ENCODE peak calls at places on chromosomes 12 and 14, in six cellular contexts. X is CD4-positive, alpha-beta T cell; S is right lobe of liver; E is MM.1S; Q is GM23338; V is psoas muscle. F is an unnamed sample.

GRCh38 chr14:84446250-84446649 is 1083.7 kb upstream of the FLRT2 start:
- DNase-seq in V (no peak), X (no peak), S (no peak), Q (no peak), E (no peak), F (no peak)

GRCh38 chr12:85253823-85254222 is 26.2 kb upstream of the ALX1 start:
- DNase-seq in Q (no peak), E (no peak), V (no peak), X (no peak), S (no peak), F (peak)

GRCh38 chr12:56104815-56105476 is 587 bp downstream of the PA2G4 start:
- DNase-seq in V (peak), S (peak), E (peak), X (no peak), Q (peak), F (peak)

GRCh38 chr14:69643430-69644200 is 32.2 kb downstream of the SUSD6 start:
- DNase-seq in Q (no peak), S (peak), V (peak), E (no peak), X (peak), F (no peak)

GRCh38 chr12:47071241-47071852 is 8.1 kb upstream of the PCED1B start:
- DNase-seq in X (no peak), S (no peak), V (no peak), Q (peak), E (peak), F (peak)

GRCh38 chr14:102508774-102509743 is 517 bp downstream of the ANKRD9 start:
- DNase-seq in Q (peak), S (peak), E (no peak), X (peak), V (peak), F (peak)

GRCh38 chr14:31083781-31084180 is 57.6 kb upstream of the STRN3 start:
- DNase-seq in S (no peak), V (no peak), Q (no peak), E (no peak), X (no peak), F (no peak)

GRCh38 chr12:22271036-22271435 is 63.5 kb downstream of the ST8SIA1 start:
- DNase-seq in V (no peak), S (no peak), Q (no peak), X (no peak), E (no peak), F (no peak)

GRCh38 chr14:79117561-79117960 is 947.4 kb downstream of the NRXN3 start:
- DNase-seq in X (no peak), Q (no peak), S (no peak), V (no peak), E (no peak), F (no peak)

GRCh38 chr14:75441731-75442130 is 13.9 kb downstream of the JDP2 start:
- DNase-seq in X (no peak), Q (no peak), S (no peak), V (no peak), E (no peak), F (no peak)

GRCh38 chr12:12356886-12357696 is at the start of gene BORCS5:
- DNase-seq in S (peak), Q (peak), E (peak), V (peak), X (peak), F (peak)

GRCh38 chr14:103022669-103023044 is 34.7 kb downstream of the CDC42BPB start:
- DNase-seq in E (no peak), V (no peak), Q (no peak), S (no peak), X (no peak), F (peak)

GRCh38 chr12:100481021-100481420 is 7.4 kb downstream of the NR1H4 start:
- DNase-seq in X (no peak), S (no peak), V (no peak), Q (no peak), E (no peak), F (no peak)

GRCh38 chr12:87728936-87729593 is 300.1 kb downstream of the C12orf50 start:
- DNase-seq in E (no peak), S (no peak), V (no peak), Q (no peak), X (no peak), F (no peak)

GRCh38 chr14:55448146-55448614 is 7.8 kb upstream of the TBPL2 start:
- DNase-seq in S (no peak), Q (no peak), X (no peak), V (no peak), E (no peak), F (peak)

GRCh38 chr14:50082784-50083466 is 33.4 kb downstream of the VCPKMT start:
- DNase-seq in Q (no peak), S (no peak), X (peak), E (peak), V (no peak), F (no peak)

GRCh38 chr12:55926738-55927587 is 731 bp downstream of the PYM1 start:
- DNase-seq in V (peak), X (peak), E (peak), Q (peak), S (peak), F (peak)

GRCh38 chr12:1350055-1350933 is 244.1 kb downstream of the FBXL14 start:
- DNase-seq in X (no peak), Q (no peak), S (no peak), E (no peak), V (no peak), F (peak)

GRCh38 chr14:101858791-101859537 is 97.5 kb downstream of the PPP2R5C start:
- DNase-seq in X (no peak), E (no peak), S (no peak), V (no peak), Q (no peak), F (no peak)

GRCh38 chr12:49902399-49903350 is 1.0 kb downstream of the FAIM2 start:
- DNase-seq in V (peak), E (no peak), S (no peak), X (no peak), Q (peak), F (no peak)

GRCh38 chr12:13307143-13307831 is 110.8 kb downstream of the EMP1 start:
- DNase-seq in Q (no peak), X (no peak), E (no peak), S (no peak), V (no peak), F (no peak)

GRCh38 chr12:121949643-121950397 is 31.4 kb downstream of the CFAP251 start:
- DNase-seq in X (no peak), S (no peak), V (no peak), E (no peak), Q (no peak), F (no peak)

GRCh38 chr14:104212206-104213095 is 74.1 kb downstream of the KIF26A start:
- DNase-seq in V (peak), S (peak), Q (no peak), X (no peak), E (no peak), F (no peak)

GRCh38 chr12:30308010-30308717 is 387.5 kb downstream of the IPO8 start:
- DNase-seq in S (no peak), Q (no peak), V (no peak), E (no peak), X (no peak), F (no peak)

GRCh38 chr14:70885343-70886014 is 21.8 kb upstream of the PCNX1 start:
- DNase-seq in V (no peak), E (no peak), Q (no peak), S (no peak), X (no peak), F (no peak)

GRCh38 chr12:116426391-116427136 is 132.6 kb upstream of the MAP1LC3B2 start:
- DNase-seq in Q (peak), V (peak), S (no peak), X (no peak), E (no peak), F (peak)

GRCh38 chr12:52836042-52836466 is 1.9 kb upstream of the KRT79 start:
- DNase-seq in V (no peak), X (peak), E (no peak), Q (no peak), S (no peak), F (no peak)

GRCh38 chr12:1972856-1973317 is 31.4 kb downstream of the DCP1B start:
- DNase-seq in S (no peak), V (no peak), E (no peak), X (no peak), Q (no peak), F (no peak)

GRCh38 chr14:25696176-25696575 is 646.2 kb upstream of the STXBP6 start:
- DNase-seq in Q (no peak), S (no peak), X (no peak), V (no peak), E (no peak), F (no peak)

GRCh38 chr14:69941768-69942742 is 62.8 kb downstream of the SMOC1 start:
- DNase-seq in Q (no peak), V (no peak), S (no peak), E (no peak), X (no peak), F (no peak)

GRCh38 chr14:64109821-64110554 is 184.2 kb downstream of the ESR2 start:
- DNase-seq in Q (no peak), S (no peak), E (no peak), V (no peak), X (no peak), F (no peak)
- H3K27ac ChIP-seq in Q (no peak), S (peak), E (no peak), V (no peak), X (no peak), F (no peak)

DNA sequence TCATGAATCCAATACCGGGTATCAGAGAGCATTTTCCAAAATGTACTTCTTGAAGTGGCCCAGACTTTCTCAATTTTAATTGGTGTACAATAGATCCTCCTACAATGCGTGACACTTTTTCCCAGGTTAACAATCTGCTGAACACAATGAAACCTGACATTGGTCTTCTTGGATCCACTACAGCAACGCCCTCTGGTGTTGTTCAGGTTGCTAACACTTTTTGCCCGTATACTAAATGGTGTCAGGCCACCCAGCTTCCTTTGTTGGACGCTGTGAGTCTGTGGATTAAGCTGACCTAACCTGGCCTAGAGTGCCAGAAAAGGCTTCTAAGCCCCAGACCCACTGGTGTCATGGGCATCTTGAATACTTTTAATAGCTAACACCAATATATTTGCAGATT is 89.2 kb downstream of the KCNK10 start:
- DNase-seq in E (no peak), Q (peak), S (no peak), X (no peak), V (no peak), F (peak)
- TF ChIP-seq CTCF in E (peak), Q (peak), S (no peak), X (no peak), V (no peak), F (peak)

GRCh38 chr12:97711392-97711791 is 248.8 kb downstream of the RMST start:
- DNase-seq in V (no peak), E (no peak), S (no peak), Q (no peak), X (no peak), F (no peak)

GRCh38 chr12:97713217-97713616 is 250.6 kb downstream of the RMST start:
- DNase-seq in E (no peak), Q (no peak), X (no peak), V (no peak), S (no peak), F (no peak)

GRCh38 chr12:97713972-97714588 is 251.5 kb downstream of the RMST start:
- DNase-seq in S (no peak), E (no peak), V (no peak), X (no peak), Q (no peak), F (no peak)

DNA sequence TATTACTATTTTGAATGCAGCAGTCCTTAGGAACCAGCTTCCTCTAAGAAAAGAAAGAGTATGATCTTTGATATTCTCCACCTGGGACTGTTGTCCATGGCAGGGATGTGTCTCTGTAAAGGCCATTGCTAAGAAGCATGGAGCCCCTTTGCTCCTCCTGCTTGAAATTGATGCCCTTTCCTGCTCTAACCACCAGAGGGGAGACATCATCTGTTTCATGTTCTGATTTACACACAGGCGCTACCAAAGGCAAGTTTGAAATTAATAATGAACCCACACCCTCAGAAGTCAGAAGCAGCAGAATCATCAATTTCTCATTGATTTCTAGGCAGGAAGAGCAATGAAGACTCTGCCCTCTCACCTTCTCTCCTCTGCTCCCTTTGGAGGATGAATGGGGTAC is 253.8 kb downstream of the RMST start:
- DNase-seq in Q (peak), S (no peak), E (peak), V (no peak), X (no peak), F (peak)
- H3K27ac ChIP-seq in Q (no peak), S (no peak), E (no peak), V (no peak), X (no peak), F (no peak)

DNA sequence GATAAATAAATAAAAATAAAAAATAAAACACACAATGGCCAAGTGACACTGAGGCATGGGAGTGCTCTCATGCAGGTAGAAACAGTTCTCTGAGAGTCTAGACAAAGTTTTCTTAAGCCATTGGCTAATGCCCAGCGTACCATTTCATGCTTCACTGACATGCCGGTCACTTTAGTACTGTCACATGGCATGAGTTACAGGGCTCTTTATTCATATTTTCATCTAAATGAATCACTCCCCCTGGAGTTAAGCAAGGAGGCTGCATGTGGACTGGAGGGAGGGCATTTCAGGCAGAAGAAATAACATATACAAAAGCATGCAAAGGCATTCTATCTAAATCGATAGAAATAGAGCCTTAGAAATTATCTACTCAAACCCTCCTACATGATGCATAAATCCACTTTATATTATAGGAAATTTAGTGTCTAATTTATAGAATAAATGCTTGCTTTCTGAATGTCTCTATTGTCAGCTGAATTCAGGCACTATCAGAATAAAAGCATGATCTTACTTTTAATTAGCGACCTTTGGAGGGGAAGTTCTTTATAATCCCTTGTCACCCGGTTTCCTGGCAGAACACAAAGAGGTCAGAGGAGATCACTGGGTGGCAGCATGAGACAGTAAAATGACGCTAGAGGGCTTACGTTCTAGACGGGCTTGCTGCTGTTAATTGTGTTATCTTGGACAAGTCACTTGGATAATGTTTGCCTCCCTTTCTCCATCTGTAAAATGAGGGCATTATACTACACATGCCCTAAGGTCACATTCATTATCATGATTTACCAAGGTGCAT is 17.5 kb downstream of the DYRK4 start:
- DNase-seq in V (no peak), E (no peak), X (no peak), Q (peak), S (no peak), F (peak)
- TF ChIP-seq CTCF in V (no peak), E (no peak), X (peak), Q (peak), S (peak), F (peak)

DNA sequence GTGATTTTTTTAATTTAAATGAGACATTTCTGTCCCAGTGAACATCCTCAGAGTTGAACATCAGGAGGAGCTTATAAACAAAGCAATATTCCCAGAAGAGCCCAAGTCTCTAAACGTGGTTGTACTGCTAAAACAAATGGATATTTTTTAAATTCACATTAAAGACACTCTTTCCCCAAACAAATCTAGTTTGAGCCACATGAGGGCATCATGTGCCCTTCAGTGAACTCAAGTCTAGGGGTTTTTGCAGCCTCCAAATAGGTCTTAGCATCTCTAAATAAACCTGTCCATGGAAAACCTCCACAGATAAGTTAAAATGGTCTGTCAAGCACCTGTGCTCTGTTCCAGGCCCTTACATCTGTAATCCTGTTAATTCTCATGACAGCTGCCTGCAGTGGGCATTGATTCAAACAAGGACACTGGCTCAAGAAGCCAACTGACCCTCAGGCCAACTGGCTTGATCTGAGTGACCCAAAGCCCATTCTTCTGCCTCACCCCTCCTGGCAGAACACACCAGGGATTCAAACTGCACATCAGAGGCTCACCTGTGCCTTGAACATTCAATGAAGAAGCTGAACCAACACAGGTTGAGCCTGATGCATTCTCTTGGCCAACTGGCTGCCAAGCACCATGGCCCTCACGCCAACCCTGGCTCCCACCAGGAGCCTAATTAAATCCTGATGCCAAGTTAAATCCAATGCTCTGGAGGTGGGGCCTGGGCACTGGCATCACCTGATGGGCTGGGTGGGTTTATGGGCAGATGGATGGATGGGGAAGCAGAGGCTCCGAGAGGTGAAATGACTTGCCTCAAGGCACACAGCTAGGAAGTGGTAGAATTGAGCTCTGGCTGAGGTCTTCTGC is 8.6 kb downstream of the ISCU start:
- DNase-seq in X (no peak), Q (peak), E (peak), S (no peak), V (no peak), F (peak)
- H3K27ac ChIP-seq in X (peak), Q (no peak), E (peak), S (no peak), V (no peak), F (no peak)

F was measured in A673.